ENCODE peak calls at places on chromosomes 3 and 15, in eight cellular contexts. One of them, this sample, is unnamed.

GRCh38 chr15:57751177-57751800 is 44.8 kb downstream of the POLR2M start:
- DNase-seq in HL-60: no peak
- DNase-seq in foreskin fibroblast: peak
- DNase-seq in hepatocyte: peak
- DNase-seq in sigmoid colon: no peak
- DNase-seq in endothelial cell of umbilical vein: peak
- DNase-seq in tibial nerve: no peak
- DNase-seq in GM20000: peak
- DNase-seq in this sample: peak

GRCh38 chr15:89672221-89673161 is 6.7 kb downstream of the PLIN1 start:
- DNase-seq in GM20000: no peak
- DNase-seq in endothelial cell of umbilical vein: no peak
- DNase-seq in sigmoid colon: no peak
- DNase-seq in hepatocyte: no peak
- DNase-seq in tibial nerve: no peak
- DNase-seq in foreskin fibroblast: peak
- DNase-seq in HL-60: no peak
- DNase-seq in this sample: no peak

GRCh38 chr3:172154768-172155649 is 115.6 kb downstream of the FNDC3B start:
- DNase-seq in HL-60: no peak
- DNase-seq in foreskin fibroblast: no peak
- DNase-seq in endothelial cell of umbilical vein: no peak
- DNase-seq in GM20000: peak
- DNase-seq in hepatocyte: no peak
- DNase-seq in tibial nerve: no peak
- DNase-seq in sigmoid colon: no peak
- DNase-seq in this sample: peak

GRCh38 chr3:72171946-72172345 is 387.0 kb upstream of the PROK2 start:
- DNase-seq in endothelial cell of umbilical vein: no peak
- DNase-seq in sigmoid colon: no peak
- DNase-seq in HL-60: no peak
- DNase-seq in GM20000: no peak
- DNase-seq in tibial nerve: no peak
- DNase-seq in hepatocyte: no peak
- DNase-seq in foreskin fibroblast: no peak
- DNase-seq in this sample: no peak

GRCh38 chr15:57570994-57571393 is 20.7 kb upstream of the MYZAP start:
- DNase-seq in hepatocyte: no peak
- DNase-seq in endothelial cell of umbilical vein: peak
- DNase-seq in tibial nerve: no peak
- DNase-seq in sigmoid colon: no peak
- DNase-seq in GM20000: no peak
- DNase-seq in foreskin fibroblast: peak
- DNase-seq in HL-60: no peak
- DNase-seq in this sample: no peak

GRCh38 chr3:37974121-37974927 is 16.3 kb upstream of the VILL start:
- DNase-seq in foreskin fibroblast: peak
- DNase-seq in hepatocyte: peak
- DNase-seq in endothelial cell of umbilical vein: peak
- DNase-seq in tibial nerve: no peak
- DNase-seq in GM20000: peak
- DNase-seq in HL-60: peak
- DNase-seq in sigmoid colon: no peak
- DNase-seq in this sample: peak

GRCh38 chr3:185639632-185640206 is 53.6 kb downstream of the SENP2 start:
- DNase-seq in hepatocyte: no peak
- DNase-seq in endothelial cell of umbilical vein: no peak
- DNase-seq in sigmoid colon: no peak
- DNase-seq in GM20000: no peak
- DNase-seq in tibial nerve: no peak
- DNase-seq in foreskin fibroblast: no peak
- DNase-seq in HL-60: no peak
- DNase-seq in this sample: no peak

GRCh38 chr15:52765779-52766178 is 24.4 kb downstream of the ONECUT1 start:
- DNase-seq in tibial nerve: no peak
- DNase-seq in foreskin fibroblast: no peak
- DNase-seq in sigmoid colon: no peak
- DNase-seq in HL-60: no peak
- DNase-seq in GM20000: no peak
- DNase-seq in endothelial cell of umbilical vein: peak
- DNase-seq in hepatocyte: no peak
- DNase-seq in this sample: no peak

GRCh38 chr3:196431193-196432136 is 762 bp downstream of the UBXN7 start:
- DNase-seq in endothelial cell of umbilical vein: peak
- DNase-seq in sigmoid colon: peak
- DNase-seq in HL-60: peak
- DNase-seq in foreskin fibroblast: peak
- DNase-seq in tibial nerve: no peak
- DNase-seq in GM20000: peak
- DNase-seq in hepatocyte: peak
- DNase-seq in this sample: peak

GRCh38 chr15:99635145-99635544 is 69.4 kb downstream of the MEF2A start:
- DNase-seq in foreskin fibroblast: no peak
- DNase-seq in HL-60: no peak
- DNase-seq in tibial nerve: no peak
- DNase-seq in sigmoid colon: no peak
- DNase-seq in endothelial cell of umbilical vein: no peak
- DNase-seq in hepatocyte: no peak
- DNase-seq in GM20000: no peak
- DNase-seq in this sample: no peak

GRCh38 chr15:89356634-89357298 is 22.1 kb upstream of the POLG start:
- DNase-seq in tibial nerve: no peak
- DNase-seq in endothelial cell of umbilical vein: no peak
- DNase-seq in foreskin fibroblast: peak
- DNase-seq in GM20000: peak
- DNase-seq in HL-60: peak
- DNase-seq in sigmoid colon: no peak
- DNase-seq in hepatocyte: no peak
- DNase-seq in this sample: no peak

GRCh38 chr3:12916159-12916558 is 74.8 kb upstream of the RPL32 start:
- DNase-seq in sigmoid colon: no peak
- DNase-seq in hepatocyte: no peak
- DNase-seq in endothelial cell of umbilical vein: no peak
- DNase-seq in foreskin fibroblast: no peak
- DNase-seq in tibial nerve: no peak
- DNase-seq in GM20000: peak
- DNase-seq in HL-60: peak
- DNase-seq in this sample: peak

GRCh38 chr3:41267975-41268640 is 68.8 kb downstream of the CTNNB1 start:
- DNase-seq in hepatocyte: peak
- DNase-seq in foreskin fibroblast: peak
- DNase-seq in sigmoid colon: no peak
- DNase-seq in tibial nerve: no peak
- DNase-seq in endothelial cell of umbilical vein: peak
- DNase-seq in HL-60: no peak
- DNase-seq in GM20000: no peak
- DNase-seq in this sample: no peak

GRCh38 chr3:121885386-121885785 is 8.8 kb upstream of the SLC15A2 start:
- DNase-seq in endothelial cell of umbilical vein: no peak
- DNase-seq in foreskin fibroblast: no peak
- DNase-seq in HL-60: no peak
- DNase-seq in hepatocyte: no peak
- DNase-seq in tibial nerve: no peak
- DNase-seq in sigmoid colon: no peak
- DNase-seq in GM20000: no peak
- DNase-seq in this sample: no peak

GRCh38 chr3:43770426-43771103 is 79.8 kb downstream of the ABHD5 start:
- DNase-seq in foreskin fibroblast: no peak
- DNase-seq in HL-60: no peak
- DNase-seq in tibial nerve: peak
- DNase-seq in GM20000: no peak
- DNase-seq in sigmoid colon: peak
- DNase-seq in hepatocyte: peak
- DNase-seq in endothelial cell of umbilical vein: peak
- DNase-seq in this sample: no peak

GRCh38 chr3:43776101-43776500 is 85.4 kb downstream of the ABHD5 start:
- DNase-seq in sigmoid colon: no peak
- DNase-seq in GM20000: no peak
- DNase-seq in endothelial cell of umbilical vein: no peak
- DNase-seq in foreskin fibroblast: no peak
- DNase-seq in HL-60: no peak
- DNase-seq in tibial nerve: no peak
- DNase-seq in hepatocyte: no peak
- DNase-seq in this sample: no peak

GRCh38 chr3:43774799-43775198 is 84.1 kb downstream of the ABHD5 start:
- DNase-seq in sigmoid colon: no peak
- DNase-seq in HL-60: no peak
- DNase-seq in foreskin fibroblast: no peak
- DNase-seq in endothelial cell of umbilical vein: no peak
- DNase-seq in GM20000: no peak
- DNase-seq in hepatocyte: no peak
- DNase-seq in tibial nerve: no peak
- DNase-seq in this sample: no peak

GRCh38 chr3:43769471-43770425 is 79.0 kb downstream of the ABHD5 start:
- DNase-seq in foreskin fibroblast: peak
- DNase-seq in HL-60: peak
- DNase-seq in sigmoid colon: peak
- DNase-seq in endothelial cell of umbilical vein: peak
- DNase-seq in hepatocyte: peak
- DNase-seq in tibial nerve: peak
- DNase-seq in GM20000: peak
- DNase-seq in this sample: peak

GRCh38 chr3:43773273-43774104 is 82.8 kb downstream of the ABHD5 start:
- DNase-seq in tibial nerve: no peak
- DNase-seq in hepatocyte: no peak
- DNase-seq in endothelial cell of umbilical vein: no peak
- DNase-seq in HL-60: peak
- DNase-seq in foreskin fibroblast: no peak
- DNase-seq in sigmoid colon: no peak
- DNase-seq in GM20000: no peak
- DNase-seq in this sample: no peak
- TF ChIP-seq CTCF in tibial nerve: no peak
- TF ChIP-seq CTCF in hepatocyte: no peak
- TF ChIP-seq CTCF in endothelial cell of umbilical vein: no peak
- TF ChIP-seq CTCF in HL-60: no peak
- TF ChIP-seq CTCF in foreskin fibroblast: no peak
- TF ChIP-seq CTCF in sigmoid colon: no peak
- TF ChIP-seq CTCF in GM20000: no peak
- TF ChIP-seq CTCF in this sample: no peak

GRCh38 chr15:22227961-22228762 is 147.8 kb downstream of the OR4M2 start:
- DNase-seq in tibial nerve: no peak
- DNase-seq in hepatocyte: no peak
- DNase-seq in sigmoid colon: no peak
- DNase-seq in endothelial cell of umbilical vein: no peak
- DNase-seq in GM20000: no peak
- DNase-seq in foreskin fibroblast: no peak
- DNase-seq in HL-60: no peak
- DNase-seq in this sample: no peak

GRCh38 chr15:22227411-22227810 is 147.1 kb downstream of the OR4M2 start:
- DNase-seq in foreskin fibroblast: no peak
- DNase-seq in GM20000: no peak
- DNase-seq in endothelial cell of umbilical vein: no peak
- DNase-seq in tibial nerve: no peak
- DNase-seq in HL-60: no peak
- DNase-seq in hepatocyte: no peak
- DNase-seq in sigmoid colon: no peak
- DNase-seq in this sample: no peak

GRCh38 chr15:22226034-22226790 is 145.9 kb downstream of the OR4M2 start:
- DNase-seq in tibial nerve: no peak
- DNase-seq in foreskin fibroblast: no peak
- DNase-seq in endothelial cell of umbilical vein: no peak
- DNase-seq in HL-60: no peak
- DNase-seq in sigmoid colon: peak
- DNase-seq in hepatocyte: no peak
- DNase-seq in GM20000: no peak
- DNase-seq in this sample: no peak

GRCh38 chr15:22229971-22230815 is 149.9 kb downstream of the OR4M2 start:
- DNase-seq in GM20000: no peak
- DNase-seq in hepatocyte: no peak
- DNase-seq in endothelial cell of umbilical vein: no peak
- DNase-seq in foreskin fibroblast: no peak
- DNase-seq in HL-60: no peak
- DNase-seq in tibial nerve: no peak
- DNase-seq in sigmoid colon: peak
- DNase-seq in this sample: no peak

DNA sequence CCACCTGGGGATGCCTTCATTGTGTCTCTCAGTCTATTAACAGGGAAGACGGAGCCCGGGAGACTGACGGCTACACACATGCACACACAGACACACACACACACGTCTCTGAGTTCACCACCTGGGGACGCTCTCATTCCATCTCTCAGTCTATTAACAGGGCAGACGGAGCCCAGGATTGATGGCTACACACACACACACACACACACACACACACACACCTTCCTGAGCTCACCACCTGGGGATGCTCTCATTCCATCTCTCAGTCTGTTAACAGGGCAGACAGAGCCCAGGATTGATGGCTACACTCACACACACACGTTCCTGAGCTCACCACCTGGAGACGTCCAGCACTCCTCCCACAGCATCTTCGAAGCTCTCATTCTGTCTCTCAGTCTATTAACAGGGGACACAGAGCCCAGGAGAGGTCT is 143.9 kb downstream of the OR4M2 start:
- DNase-seq in GM20000: no peak
- DNase-seq in foreskin fibroblast: no peak
- DNase-seq in hepatocyte: no peak
- DNase-seq in endothelial cell of umbilical vein: no peak
- DNase-seq in tibial nerve: no peak
- DNase-seq in HL-60: no peak
- DNase-seq in sigmoid colon: peak
- DNase-seq in this sample: no peak
- TF ChIP-seq CTCF in GM20000: no peak
- TF ChIP-seq CTCF in foreskin fibroblast: no peak
- TF ChIP-seq CTCF in hepatocyte: no peak
- TF ChIP-seq CTCF in endothelial cell of umbilical vein: no peak
- TF ChIP-seq CTCF in tibial nerve: no peak
- TF ChIP-seq CTCF in HL-60: no peak
- TF ChIP-seq CTCF in sigmoid colon: no peak
- TF ChIP-seq CTCF in this sample: peak

GRCh38 chr3:47799733-47800132 is 3.2 kb upstream of the DHX30 start:
- DNase-seq in GM20000: no peak
- DNase-seq in sigmoid colon: no peak
- DNase-seq in HL-60: no peak
- DNase-seq in hepatocyte: no peak
- DNase-seq in tibial nerve: no peak
- DNase-seq in foreskin fibroblast: no peak
- DNase-seq in endothelial cell of umbilical vein: no peak
- DNase-seq in this sample: peak
- TF ChIP-seq CTCF in GM20000: peak
- TF ChIP-seq CTCF in sigmoid colon: no peak
- TF ChIP-seq CTCF in HL-60: peak
- TF ChIP-seq CTCF in hepatocyte: peak
- TF ChIP-seq CTCF in tibial nerve: no peak
- TF ChIP-seq CTCF in foreskin fibroblast: peak
- TF ChIP-seq CTCF in endothelial cell of umbilical vein: peak
- TF ChIP-seq CTCF in this sample: peak

DNA sequence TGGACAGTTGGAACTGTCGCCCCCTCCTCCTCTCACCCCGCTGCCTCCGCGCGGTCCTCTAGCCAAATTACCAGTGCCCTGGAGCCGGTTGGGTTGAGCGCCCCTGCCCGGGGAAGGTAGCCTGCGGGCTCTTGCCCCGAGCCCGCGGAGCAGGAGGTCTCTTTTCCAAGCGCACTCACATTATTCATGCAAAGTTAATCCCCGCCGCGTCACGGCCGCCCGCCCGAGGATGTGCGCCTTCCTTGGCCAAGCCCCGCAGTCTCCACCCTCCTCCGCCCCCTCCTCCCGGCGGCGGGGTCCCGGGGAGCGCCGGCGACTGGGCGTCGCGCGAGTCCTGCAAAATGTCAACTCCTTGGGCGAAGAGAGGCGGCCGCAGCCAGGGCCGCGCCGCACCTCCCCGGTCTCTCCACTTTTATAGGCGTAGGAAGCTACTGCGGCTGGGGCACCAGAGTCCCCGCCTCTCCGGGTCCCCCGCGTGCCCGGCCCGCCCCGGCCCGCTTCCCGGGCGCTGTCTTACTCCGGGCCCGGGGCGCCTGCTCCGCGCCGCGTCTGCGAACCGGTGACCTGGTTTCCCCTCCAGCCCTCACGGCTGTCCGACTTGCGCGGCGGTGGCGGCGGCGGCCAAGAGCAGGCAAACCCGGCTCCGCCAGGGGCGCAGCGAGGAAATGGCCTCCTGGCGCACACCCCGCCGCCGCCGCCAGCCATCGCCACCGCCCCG is at the start of gene THRB:
- DNase-seq in tibial nerve: peak
- DNase-seq in HL-60: peak
- DNase-seq in endothelial cell of umbilical vein: peak
- DNase-seq in foreskin fibroblast: peak
- DNase-seq in hepatocyte: peak
- DNase-seq in GM20000: peak
- DNase-seq in sigmoid colon: peak
- DNase-seq in this sample: peak
- TF ChIP-seq CTCF in tibial nerve: peak
- TF ChIP-seq CTCF in HL-60: no peak
- TF ChIP-seq CTCF in endothelial cell of umbilical vein: peak
- TF ChIP-seq CTCF in foreskin fibroblast: peak
- TF ChIP-seq CTCF in hepatocyte: peak
- TF ChIP-seq CTCF in GM20000: no peak
- TF ChIP-seq CTCF in sigmoid colon: peak
- TF ChIP-seq CTCF in this sample: no peak

This sample was measured in GM13977.